ENCODE peak calls at places on chromosomes 13 and 19, in five cellular contexts. D, H, K, V and Q are unnamed samples.

GRCh38 chr13:89982406-89983085 is 1364.9 kb upstream of the MIR17HG start:
- DNase-seq in D (no peak), H (no peak), V (no peak), K (no peak), Q (no peak)

GRCh38 chr19:5687360-5688198 is 2.5 kb upstream of the RPL36 start:
- DNase-seq in D (no peak), H (no peak), K (no peak), V (no peak), Q (no peak)

GRCh38 chr13:97316390-97316789 is 94.3 kb downstream of the MBNL2 start:
- DNase-seq in V (no peak), H (no peak), D (no peak), K (no peak), Q (no peak)

GRCh38 chr19:29259867-29260281 is 46.9 kb upstream of the UQCRFS1 start:
- DNase-seq in H (no peak), D (no peak), K (no peak), V (no peak), Q (no peak)

GRCh38 chr19:3062165-3063105 is at the start of gene TLE5:
- DNase-seq in D (no peak), K (peak), V (peak), H (peak), Q (no peak)

GRCh38 chr13:40121711-40122110 is 466.2 kb downstream of the COG6 start:
- DNase-seq in K (no peak), H (no peak), V (no peak), D (no peak), Q (no peak)

GRCh38 chr19:900302-901111 is 7.2 kb downstream of the RNU6-9 start:
- DNase-seq in K (no peak), D (no peak), H (peak), V (no peak), Q (no peak)

GRCh38 chr19:41031926-41032325 is 40.8 kb downstream of the CYP2B6 start:
- DNase-seq in K (no peak), V (peak), D (no peak), H (no peak), Q (no peak)

GRCh38 chr19:1038995-1039645 is 787 bp upstream of the ABCA7 start:
- DNase-seq in V (peak), H (no peak), K (no peak), D (no peak), Q (no peak)

GRCh38 chr13:98083507-98083906 is 59.4 kb upstream of the FARP1 start:
- DNase-seq in K (no peak), D (peak), V (peak), H (no peak), Q (peak)

GRCh38 chr13:36766295-36766694 is 52.7 kb upstream of the RFXAP start:
- DNase-seq in D (no peak), V (peak), H (peak), K (no peak), Q (peak)

GRCh38 chr13:97338571-97338970 is 95.4 kb upstream of the RAP2A start:
- DNase-seq in K (no peak), D (no peak), H (no peak), V (no peak), Q (no peak)

GRCh38 chr13:113962386-113962785 is 11.5 kb downstream of the C13orf46 start:
- DNase-seq in D (no peak), K (no peak), V (no peak), H (no peak), Q (no peak)

GRCh38 chr19:3670796-3671679 is 29.2 kb downstream of the PIP5K1C start:
- DNase-seq in V (peak), D (no peak), K (no peak), H (no peak), Q (no peak)

GRCh38 chr13:99256709-99257108 is 1.5 kb downstream of the GPR18 start:
- DNase-seq in H (no peak), D (no peak), K (no peak), V (peak), Q (no peak)

GRCh38 chr13:26200811-26201210 is 21.3 kb downstream of the RNF6 start:
- DNase-seq in H (no peak), D (no peak), K (no peak), V (no peak), Q (no peak)

GRCh38 chr19:41000310-41000737 is 9.2 kb downstream of the CYP2B6 start:
- DNase-seq in V (peak), K (no peak), H (no peak), D (no peak), Q (no peak)

GRCh38 chr13:29284726-29285125 is 310.8 kb downstream of the SLC7A1 start:
- DNase-seq in D (no peak), H (no peak), K (no peak), V (peak), Q (no peak)

GRCh38 chr19:43700368-43701015 is 15.4 kb upstream of the IRGC start:
- DNase-seq in H (peak), V (peak), D (peak), K (no peak), Q (no peak)

GRCh38 chr13:80204642-80205041 is 136.3 kb downstream of the SPRY2 start:
- DNase-seq in K (no peak), D (no peak), H (no peak), V (no peak), Q (no peak)

GRCh38 chr19:42052241-42052863 is 17.7 kb downstream of the GRIK5 start:
- DNase-seq in V (no peak), K (no peak), H (peak), D (no peak), Q (no peak)

GRCh38 chr13:93307651-93308050 is 81.0 kb downstream of the GPC6 start:
- DNase-seq in H (no peak), K (no peak), D (no peak), V (peak), Q (no peak)

GRCh38 chr13:113367771-113368170 is 3.8 kb upstream of the GRTP1 start:
- DNase-seq in K (no peak), V (no peak), D (no peak), H (no peak), Q (no peak)

GRCh38 chr19:35639321-35639639 is 2.3 kb upstream of the ETV2 start:
- DNase-seq in V (no peak), K (no peak), D (no peak), H (no peak), Q (no peak)

GRCh38 chr19:10061717-10062310 is 24.3 kb upstream of the SHFL start:
- DNase-seq in V (peak), H (no peak), D (no peak), K (no peak), Q (no peak)

GRCh38 chr13:46860734-46861133 is 36.1 kb downstream of the HTR2A start:
- DNase-seq in K (no peak), H (no peak), V (no peak), D (no peak), Q (no peak)